ENCODE peak calls at places on chromosomes 5 and 9, in eight cellular contexts. One of them, this sample, is unnamed.

GRCh38 chr5:20340123-20340522 is 352.1 kb upstream of the CDH18 start:
- DNase-seq in adrenal gland: no peak
- DNase-seq in CD8-positive, alpha-beta T cell: no peak
- DNase-seq in colonic mucosa: no peak
- DNase-seq in GM23338: no peak
- DNase-seq in stomach: no peak
- DNase-seq in IMR-90: no peak
- DNase-seq in HCT116: no peak
- DNase-seq in this sample: no peak

GRCh38 chr5:168987540-168988300 is 313.2 kb downstream of the SLIT3 start:
- DNase-seq in adrenal gland: peak
- DNase-seq in HCT116: peak
- DNase-seq in IMR-90: peak
- DNase-seq in stomach: peak
- DNase-seq in GM23338: peak
- DNase-seq in CD8-positive, alpha-beta T cell: no peak
- DNase-seq in colonic mucosa: peak
- DNase-seq in this sample: peak

GRCh38 chr5:137954131-137954879 is 65.0 kb downstream of the PKD2L2 start:
- DNase-seq in HCT116: no peak
- DNase-seq in GM23338: no peak
- DNase-seq in stomach: no peak
- DNase-seq in CD8-positive, alpha-beta T cell: no peak
- DNase-seq in IMR-90: peak
- DNase-seq in adrenal gland: peak
- DNase-seq in colonic mucosa: no peak
- DNase-seq in this sample: no peak

GRCh38 chr9:93813687-93814560 is 141.2 kb downstream of the BARX1 start:
- DNase-seq in stomach: no peak
- DNase-seq in CD8-positive, alpha-beta T cell: no peak
- DNase-seq in IMR-90: no peak
- DNase-seq in GM23338: peak
- DNase-seq in adrenal gland: no peak
- DNase-seq in HCT116: no peak
- DNase-seq in colonic mucosa: peak
- DNase-seq in this sample: no peak

GRCh38 chr9:18536554-18536953 is 62.6 kb downstream of the ADAMTSL1 start:
- DNase-seq in CD8-positive, alpha-beta T cell: no peak
- DNase-seq in GM23338: no peak
- DNase-seq in stomach: no peak
- DNase-seq in HCT116: no peak
- DNase-seq in colonic mucosa: no peak
- DNase-seq in IMR-90: no peak
- DNase-seq in adrenal gland: no peak
- DNase-seq in this sample: no peak

GRCh38 chr9:133128152-133128551 is 7.1 kb upstream of the RALGDS start:
- DNase-seq in colonic mucosa: no peak
- DNase-seq in adrenal gland: no peak
- DNase-seq in GM23338: no peak
- DNase-seq in IMR-90: no peak
- DNase-seq in stomach: no peak
- DNase-seq in HCT116: no peak
- DNase-seq in CD8-positive, alpha-beta T cell: no peak
- DNase-seq in this sample: no peak

GRCh38 chr5:135705230-135705631 is 126.4 kb upstream of the CXCL14 start:
- DNase-seq in stomach: peak
- DNase-seq in CD8-positive, alpha-beta T cell: no peak
- DNase-seq in HCT116: no peak
- DNase-seq in IMR-90: peak
- DNase-seq in colonic mucosa: no peak
- DNase-seq in GM23338: no peak
- DNase-seq in adrenal gland: peak
- DNase-seq in this sample: no peak

GRCh38 chr5:149210968-149211495 is 60.6 kb upstream of the AFAP1L1 start:
- DNase-seq in stomach: no peak
- DNase-seq in adrenal gland: no peak
- DNase-seq in colonic mucosa: no peak
- DNase-seq in HCT116: no peak
- DNase-seq in CD8-positive, alpha-beta T cell: peak
- DNase-seq in IMR-90: no peak
- DNase-seq in GM23338: peak
- DNase-seq in this sample: no peak

GRCh38 chr9:34573599-34574325 is 15.8 kb downstream of the CNTFR start:
- DNase-seq in colonic mucosa: no peak
- DNase-seq in CD8-positive, alpha-beta T cell: no peak
- DNase-seq in HCT116: no peak
- DNase-seq in adrenal gland: no peak
- DNase-seq in stomach: no peak
- DNase-seq in GM23338: peak
- DNase-seq in IMR-90: no peak
- DNase-seq in this sample: no peak

GRCh38 chr5:135339623-135340022 is 59.4 kb downstream of the MACROH2A1 start:
- DNase-seq in stomach: no peak
- DNase-seq in GM23338: no peak
- DNase-seq in HCT116: no peak
- DNase-seq in CD8-positive, alpha-beta T cell: no peak
- DNase-seq in IMR-90: no peak
- DNase-seq in colonic mucosa: no peak
- DNase-seq in adrenal gland: no peak
- DNase-seq in this sample: no peak

GRCh38 chr5:72244862-72245371 is 75.1 kb downstream of the MRPS27 start:
- DNase-seq in IMR-90: peak
- DNase-seq in GM23338: peak
- DNase-seq in adrenal gland: peak
- DNase-seq in colonic mucosa: no peak
- DNase-seq in CD8-positive, alpha-beta T cell: no peak
- DNase-seq in HCT116: peak
- DNase-seq in stomach: no peak
- DNase-seq in this sample: no peak

GRCh38 chr5:96626956-96627355 is 35.2 kb upstream of the CAST start:
- DNase-seq in HCT116: no peak
- DNase-seq in colonic mucosa: no peak
- DNase-seq in GM23338: no peak
- DNase-seq in adrenal gland: no peak
- DNase-seq in stomach: no peak
- DNase-seq in IMR-90: peak
- DNase-seq in CD8-positive, alpha-beta T cell: no peak
- DNase-seq in this sample: no peak

GRCh38 chr9:113566712-113567071 is 103.2 kb downstream of the RGS3 start:
- DNase-seq in GM23338: no peak
- DNase-seq in HCT116: no peak
- DNase-seq in stomach: peak
- DNase-seq in IMR-90: no peak
- DNase-seq in colonic mucosa: no peak
- DNase-seq in adrenal gland: no peak
- DNase-seq in CD8-positive, alpha-beta T cell: no peak
- DNase-seq in this sample: no peak

GRCh38 chr5:155460501-155460931 is 447.0 kb downstream of the KIF4B start:
- DNase-seq in colonic mucosa: no peak
- DNase-seq in stomach: no peak
- DNase-seq in HCT116: no peak
- DNase-seq in adrenal gland: no peak
- DNase-seq in CD8-positive, alpha-beta T cell: no peak
- DNase-seq in IMR-90: no peak
- DNase-seq in GM23338: no peak
- DNase-seq in this sample: no peak

GRCh38 chr5:172444110-172444510 is 10.2 kb downstream of the SH3PXD2B start:
- DNase-seq in HCT116: no peak
- DNase-seq in IMR-90: peak
- DNase-seq in GM23338: no peak
- DNase-seq in CD8-positive, alpha-beta T cell: no peak
- DNase-seq in colonic mucosa: no peak
- DNase-seq in stomach: no peak
- DNase-seq in adrenal gland: peak
- DNase-seq in this sample: no peak

GRCh38 chr9:94881023-94881422 is 154.5 kb downstream of the AOPEP start:
- DNase-seq in IMR-90: no peak
- DNase-seq in adrenal gland: no peak
- DNase-seq in colonic mucosa: no peak
- DNase-seq in stomach: no peak
- DNase-seq in GM23338: no peak
- DNase-seq in CD8-positive, alpha-beta T cell: no peak
- DNase-seq in HCT116: no peak
- DNase-seq in this sample: no peak

GRCh38 chr5:177553671-177554429 is 513 bp downstream of the FAM193B start:
- DNase-seq in stomach: peak
- DNase-seq in CD8-positive, alpha-beta T cell: peak
- DNase-seq in colonic mucosa: peak
- DNase-seq in IMR-90: no peak
- DNase-seq in GM23338: peak
- DNase-seq in HCT116: no peak
- DNase-seq in adrenal gland: peak
- DNase-seq in this sample: peak

GRCh38 chr9:10274156-10274555 is 338.6 kb downstream of the PTPRD start:
- DNase-seq in colonic mucosa: no peak
- DNase-seq in HCT116: no peak
- DNase-seq in adrenal gland: no peak
- DNase-seq in CD8-positive, alpha-beta T cell: no peak
- DNase-seq in stomach: no peak
- DNase-seq in IMR-90: no peak
- DNase-seq in GM23338: peak
- DNase-seq in this sample: no peak

GRCh38 chr9:108053555-108054061 is 564.0 kb upstream of the KLF4 start:
- DNase-seq in CD8-positive, alpha-beta T cell: no peak
- DNase-seq in stomach: peak
- DNase-seq in IMR-90: peak
- DNase-seq in HCT116: no peak
- DNase-seq in GM23338: peak
- DNase-seq in colonic mucosa: peak
- DNase-seq in adrenal gland: peak
- DNase-seq in this sample: peak

GRCh38 chr5:14261856-14262611 is 118.9 kb downstream of the TRIO start:
- DNase-seq in IMR-90: no peak
- DNase-seq in adrenal gland: no peak
- DNase-seq in stomach: no peak
- DNase-seq in GM23338: no peak
- DNase-seq in CD8-positive, alpha-beta T cell: no peak
- DNase-seq in colonic mucosa: no peak
- DNase-seq in HCT116: no peak
- DNase-seq in this sample: no peak

GRCh38 chr5:135269828-135270545 is 129.0 kb downstream of the MACROH2A1 start:
- DNase-seq in HCT116: no peak
- DNase-seq in stomach: no peak
- DNase-seq in adrenal gland: no peak
- DNase-seq in GM23338: no peak
- DNase-seq in IMR-90: peak
- DNase-seq in CD8-positive, alpha-beta T cell: no peak
- DNase-seq in colonic mucosa: no peak
- DNase-seq in this sample: peak

GRCh38 chr9:85269811-85270210 is 471.9 kb downstream of the AGTPBP1 start:
- DNase-seq in CD8-positive, alpha-beta T cell: no peak
- DNase-seq in GM23338: no peak
- DNase-seq in HCT116: no peak
- DNase-seq in colonic mucosa: no peak
- DNase-seq in stomach: no peak
- DNase-seq in adrenal gland: no peak
- DNase-seq in IMR-90: no peak
- DNase-seq in this sample: no peak

GRCh38 chr5:77908787-77909186 is 132.6 kb upstream of the TBCA start:
- DNase-seq in HCT116: no peak
- DNase-seq in IMR-90: no peak
- DNase-seq in adrenal gland: no peak
- DNase-seq in CD8-positive, alpha-beta T cell: no peak
- DNase-seq in colonic mucosa: no peak
- DNase-seq in GM23338: no peak
- DNase-seq in stomach: no peak
- DNase-seq in this sample: no peak

GRCh38 chr5:66344544-66344943 is 200.4 kb downstream of the SREK1 start:
- DNase-seq in CD8-positive, alpha-beta T cell: no peak
- DNase-seq in colonic mucosa: no peak
- DNase-seq in IMR-90: no peak
- DNase-seq in stomach: no peak
- DNase-seq in GM23338: no peak
- DNase-seq in HCT116: no peak
- DNase-seq in adrenal gland: no peak
- DNase-seq in this sample: no peak

GRCh38 chr9:136686794-136687711 is at the start of gene AGPAT2:
- DNase-seq in adrenal gland: peak
- DNase-seq in IMR-90: peak
- DNase-seq in HCT116: peak
- DNase-seq in colonic mucosa: peak
- DNase-seq in stomach: peak
- DNase-seq in GM23338: peak
- DNase-seq in CD8-positive, alpha-beta T cell: peak
- DNase-seq in this sample: peak
- H3K27ac ChIP-seq in adrenal gland: peak
- H3K27ac ChIP-seq in IMR-90: peak
- H3K27ac ChIP-seq in HCT116: peak
- H3K27ac ChIP-seq in colonic mucosa: peak
- H3K27ac ChIP-seq in stomach: peak
- H3K27ac ChIP-seq in GM23338: no peak
- H3K27ac ChIP-seq in CD8-positive, alpha-beta T cell: no peak
- H3K27ac ChIP-seq in this sample: peak

GRCh38 chr5:157651011-157651611 is 1.1 kb downstream of the SOX30 start:
- DNase-seq in adrenal gland: no peak
- DNase-seq in GM23338: no peak
- DNase-seq in CD8-positive, alpha-beta T cell: no peak
- DNase-seq in colonic mucosa: no peak
- DNase-seq in HCT116: no peak
- DNase-seq in IMR-90: no peak
- DNase-seq in stomach: no peak
- DNase-seq in this sample: peak
- H3K4me3 ChIP-seq in adrenal gland: peak
- H3K4me3 ChIP-seq in GM23338: peak
- H3K4me3 ChIP-seq in CD8-positive, alpha-beta T cell: peak
- H3K4me3 ChIP-seq in colonic mucosa: no peak
- H3K4me3 ChIP-seq in HCT116: no peak
- H3K4me3 ChIP-seq in IMR-90: no peak
- H3K4me3 ChIP-seq in stomach: peak
- H3K4me3 ChIP-seq in this sample: no peak

GRCh38 chr9:112334319-112334828 is 955 bp upstream of the PTBP3 start:
- DNase-seq in adrenal gland: peak
- DNase-seq in CD8-positive, alpha-beta T cell: peak
- DNase-seq in GM23338: peak
- DNase-seq in IMR-90: peak
- DNase-seq in stomach: no peak
- DNase-seq in colonic mucosa: peak
- DNase-seq in HCT116: no peak
- DNase-seq in this sample: no peak
- TF ChIP-seq CTCF in adrenal gland: no peak
- TF ChIP-seq CTCF in CD8-positive, alpha-beta T cell: no peak
- TF ChIP-seq CTCF in GM23338: no peak
- TF ChIP-seq CTCF in IMR-90: no peak
- TF ChIP-seq CTCF in stomach: no peak
- TF ChIP-seq CTCF in colonic mucosa: no peak
- TF ChIP-seq CTCF in HCT116: peak
- TF ChIP-seq CTCF in this sample: no peak

DNA sequence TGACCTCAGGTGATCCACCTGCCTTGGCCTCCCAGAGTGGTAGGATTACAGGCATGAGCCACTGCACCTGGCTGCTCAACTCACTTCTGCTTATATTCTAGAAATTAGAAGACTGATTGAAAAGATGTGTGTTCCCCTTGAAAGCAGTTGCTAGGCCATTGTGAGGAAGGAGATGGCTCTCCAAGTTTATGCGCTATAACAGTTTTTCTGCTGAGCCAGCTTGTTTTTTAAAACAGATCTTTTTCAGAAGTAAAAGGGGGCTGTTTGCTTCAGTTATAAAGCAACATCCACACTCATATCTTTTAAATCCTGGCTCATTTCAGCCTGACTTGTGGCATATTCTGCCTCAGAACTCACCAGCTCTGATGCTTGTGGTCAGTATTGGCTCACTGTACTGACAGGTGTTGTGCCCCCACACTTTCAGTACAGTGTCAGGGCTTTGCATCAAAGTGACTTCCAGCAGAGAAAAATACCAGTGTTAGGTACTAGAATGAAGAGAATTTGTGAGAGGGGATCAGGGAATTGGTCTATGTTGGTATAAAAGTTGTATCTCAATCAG is 49.4 kb downstream of the NUP214 start:
- DNase-seq in colonic mucosa: no peak
- DNase-seq in IMR-90: no peak
- DNase-seq in adrenal gland: no peak
- DNase-seq in stomach: no peak
- DNase-seq in CD8-positive, alpha-beta T cell: no peak
- DNase-seq in GM23338: no peak
- DNase-seq in HCT116: no peak
- DNase-seq in this sample: no peak
- H3K27ac ChIP-seq in colonic mucosa: no peak
- H3K27ac ChIP-seq in IMR-90: no peak
- H3K27ac ChIP-seq in adrenal gland: no peak
- H3K27ac ChIP-seq in stomach: no peak
- H3K27ac ChIP-seq in CD8-positive, alpha-beta T cell: no peak
- H3K27ac ChIP-seq in GM23338: no peak
- H3K27ac ChIP-seq in HCT116: no peak
- H3K27ac ChIP-seq in this sample: no peak

This sample was measured in psoas muscle.